ENCODE peak calls at places on chromosomes 11 and 22, in eight cellular contexts. Y is breast epithelium, B is trophoblast cell, O is K562, H is mammary epithelial cell, T is neural progenitor cell, G is suprapubic skin, J is tibial nerve. W is an unnamed sample. For H3K4me1, the result is how much of the 10 kb centered on the place peaks cover.

GRCh38 chr11:92204731-92205130 is 19.9 kb upstream of the FAT3 start:
- DNase-seq in J (no peak), Y (no peak), T (no peak), G (no peak), B (no peak), O (no peak), H (no peak), W (no peak)

GRCh38 chr11:47494996-47495855 is 46.3 kb upstream of the RAPSN start:
- DNase-seq in H (no peak), O (no peak), G (no peak), Y (no peak), J (no peak), T (no peak), B (no peak), W (no peak)

GRCh38 chr11:76513654-76514034 is 68.8 kb downstream of the EMSY start:
- DNase-seq in Y (no peak), B (no peak), G (no peak), J (no peak), O (no peak), H (no peak), T (no peak), W (no peak)

GRCh38 chr22:20464096-20464614 is 26.5 kb upstream of the SCARF2 start:
- DNase-seq in B (no peak), G (no peak), J (no peak), Y (no peak), H (no peak), T (no peak), O (no peak), W (no peak)

GRCh38 chr11:64007160-64007628 is 21.0 kb downstream of the OTUB1 start:
- DNase-seq in Y (no peak), J (no peak), H (peak), T (peak), O (peak), G (no peak), B (peak), W (no peak)

GRCh38 chr11:61542024-61542461 is 33.5 kb downstream of the LRRC10B start:
- DNase-seq in B (no peak), T (no peak), J (no peak), O (no peak), Y (no peak), H (no peak), G (no peak), W (no peak)

GRCh38 chr22:41517172-41518047 is 26.9 kb downstream of the POLR3H start:
- DNase-seq in O (peak), H (peak), B (peak), J (peak), Y (peak), T (peak), G (no peak), W (no peak)

GRCh38 chr22:49660321-49660720 is 167.4 kb downstream of the BRD1 start:
- DNase-seq in B (no peak), Y (no peak), T (no peak), H (no peak), O (no peak), G (peak), J (no peak), W (no peak)

GRCh38 chr11:134862796-134863195 is 450.8 kb upstream of the B3GAT1 start:
- DNase-seq in O (no peak), Y (no peak), T (no peak), H (no peak), B (no peak), J (no peak), G (no peak), W (no peak)

GRCh38 chr22:42560781-42561180 is 7.0 kb downstream of the SERHL2 start:
- DNase-seq in B (peak), H (no peak), G (no peak), O (peak), Y (no peak), J (no peak), T (peak), W (no peak)

GRCh38 chr11:94638278-94638901 is 71.2 kb downstream of the PIWIL4 start:
- DNase-seq in J (no peak), Y (no peak), B (peak), T (no peak), H (no peak), G (no peak), O (no peak), W (no peak)

GRCh38 chr11:58770627-58771457 is 39.1 kb upstream of the GLYAT start:
- DNase-seq in B (peak), O (peak), Y (no peak), T (no peak), G (no peak), H (peak), J (no peak), W (no peak)

GRCh38 chr22:42938976-42939375 is 76.0 kb downstream of the PACSIN2 start:
- DNase-seq in B (no peak), G (peak), Y (peak), O (no peak), H (peak), T (no peak), J (no peak), W (no peak)

GRCh38 chr11:46976182-46976854 is 39.8 kb downstream of the CSTPP1 start:
- DNase-seq in H (no peak), G (no peak), B (no peak), Y (no peak), O (no peak), T (no peak), J (no peak), W (no peak)

GRCh38 chr11:22859756-22860155 is 518 bp downstream of the CCDC179 start:
- DNase-seq in T (no peak), O (no peak), B (no peak), Y (no peak), H (no peak), G (no peak), J (no peak), W (no peak)

GRCh38 chr11:18111005-18111404 is 5.1 kb upstream of the SAAL1 start:
- DNase-seq in H (no peak), J (no peak), O (no peak), B (no peak), G (no peak), Y (no peak), T (peak), W (no peak)

GRCh38 chr11:130449996-130450419 is 1.6 kb downstream of the ADAMTS15 start:
- DNase-seq in B (peak), H (no peak), G (peak), O (peak), J (peak), T (peak), Y (peak), W (no peak)

GRCh38 chr22:37242395-37242918 is 1.6 kb downstream of the RAC2 start:
- DNase-seq in O (peak), H (peak), Y (peak), T (no peak), B (peak), G (peak), J (no peak), W (peak)

GRCh38 chr22:45425531-45426265 is 12.2 kb downstream of the RIBC2 start:
- DNase-seq in J (no peak), H (no peak), G (peak), B (no peak), T (no peak), O (no peak), Y (no peak), W (no peak)

GRCh38 chr22:18156878-18157713 is 7.1 kb downstream of the USP18 start:
- DNase-seq in Y (peak), B (peak), H (peak), T (peak), J (peak), G (no peak), O (peak), W (no peak)

GRCh38 chr11:14932447-14932846 is 39.7 kb downstream of the CALCA start:
- DNase-seq in Y (no peak), G (no peak), B (no peak), O (no peak), T (no peak), J (no peak), H (no peak), W (no peak)

GRCh38 chr11:62438641-62439040 is 19.8 kb downstream of the SCGB1A1 start:
- DNase-seq in T (no peak), B (no peak), H (no peak), O (no peak), Y (no peak), J (no peak), G (no peak), W (no peak)

GRCh38 chr11:66189031-66189745 is 79.3 kb upstream of the RAB1B start:
- DNase-seq in T (no peak), Y (no peak), B (no peak), O (no peak), J (no peak), H (no peak), G (no peak), W (no peak)

GRCh38 chr11:47991266-47991830 is 11.0 kb downstream of the PTPRJ start:
- DNase-seq in T (peak), J (no peak), G (no peak), B (no peak), Y (peak), H (peak), O (no peak), W (no peak)

GRCh38 chr11:118914178-118914918 is 11.4 kb downstream of the BCL9L start:
- DNase-seq in G (no peak), Y (peak), T (peak), O (no peak), J (no peak), B (no peak), H (peak), W (no peak)

GRCh38 chr11:118911880-118912741 is 13.6 kb downstream of the BCL9L start:
- DNase-seq in G (peak), H (peak), Y (peak), J (peak), B (peak), O (peak), T (peak), W (no peak)

GRCh38 chr11:118911113-118911879 is 14.4 kb downstream of the BCL9L start:
- DNase-seq in Y (no peak), B (peak), G (peak), H (peak), J (no peak), O (peak), T (peak), W (no peak)

GRCh38 chr11:118913411-118914125 is 12.2 kb downstream of the BCL9L start:
- DNase-seq in Y (no peak), O (no peak), T (peak), G (no peak), B (no peak), J (no peak), H (peak), W (no peak)

DNA sequence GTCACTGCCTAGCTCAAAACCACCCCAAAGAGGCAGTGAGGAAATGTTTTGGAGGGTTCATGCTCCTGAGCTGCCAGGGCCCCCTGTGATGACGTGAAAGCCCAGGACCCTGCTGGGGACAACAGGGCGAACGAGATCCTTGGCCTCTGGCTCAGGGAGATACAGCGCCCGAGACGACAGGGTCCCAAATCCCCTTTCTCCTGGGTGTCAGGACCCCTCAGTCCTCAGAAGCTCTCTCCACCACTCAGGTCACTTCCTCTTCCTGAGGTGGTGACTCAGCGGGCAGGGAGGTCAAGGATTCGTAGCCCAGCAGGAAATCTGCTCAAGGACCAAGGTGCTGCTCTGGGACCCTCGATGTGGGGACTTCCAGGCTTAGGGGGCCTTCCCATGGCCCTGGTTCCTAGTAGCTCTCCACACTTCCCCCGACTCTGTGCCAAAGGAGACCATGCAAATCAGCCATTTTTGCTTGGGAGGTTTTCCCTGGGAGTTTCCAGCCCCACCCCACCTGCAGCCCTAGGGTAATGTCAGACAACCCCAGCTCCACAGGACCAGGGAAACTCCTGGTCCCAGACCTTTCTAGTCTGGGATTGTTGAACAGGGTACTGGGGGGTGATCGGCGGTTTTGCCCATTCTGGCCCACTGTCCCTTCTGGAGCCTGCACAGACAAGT is 12.8 kb downstream of the BCL9L start:
- DNase-seq in H (peak), O (no peak), T (no peak), J (no peak), Y (no peak), G (no peak), B (peak), W (no peak)
- H3K4me1 ChIP-seq in H (half or more), O (half or more), T (half or more), J (half or more), Y (half or more), G (half or more), B (half or more), W (half or more)

DNA sequence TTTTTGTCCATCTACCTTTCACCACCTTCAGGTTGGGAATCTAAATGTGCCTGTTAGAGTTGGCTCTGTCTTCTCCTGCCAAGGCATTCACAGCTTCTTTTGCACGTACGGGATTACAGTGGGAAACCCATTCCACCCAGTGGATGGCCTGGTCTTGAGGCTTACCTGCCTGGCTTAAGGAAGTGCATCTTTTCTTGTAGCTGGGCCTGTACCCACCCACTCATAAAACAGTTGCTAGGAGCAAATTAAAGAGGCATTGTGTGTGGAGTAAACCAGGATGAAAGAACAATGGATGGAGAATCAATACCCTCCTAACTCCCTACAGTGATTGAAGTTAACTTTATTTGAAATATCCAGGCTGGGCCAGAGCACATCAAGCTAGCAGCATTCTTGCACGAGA is 71.6 kb downstream of the TEAD1 start:
- DNase-seq in B (no peak), Y (no peak), T (peak), J (no peak), G (no peak), O (no peak), H (no peak), W (no peak)
- H3K27ac ChIP-seq in B (no peak), Y (no peak), T (peak), J (no peak), G (no peak), O (no peak), H (no peak), W (no peak)

DNA sequence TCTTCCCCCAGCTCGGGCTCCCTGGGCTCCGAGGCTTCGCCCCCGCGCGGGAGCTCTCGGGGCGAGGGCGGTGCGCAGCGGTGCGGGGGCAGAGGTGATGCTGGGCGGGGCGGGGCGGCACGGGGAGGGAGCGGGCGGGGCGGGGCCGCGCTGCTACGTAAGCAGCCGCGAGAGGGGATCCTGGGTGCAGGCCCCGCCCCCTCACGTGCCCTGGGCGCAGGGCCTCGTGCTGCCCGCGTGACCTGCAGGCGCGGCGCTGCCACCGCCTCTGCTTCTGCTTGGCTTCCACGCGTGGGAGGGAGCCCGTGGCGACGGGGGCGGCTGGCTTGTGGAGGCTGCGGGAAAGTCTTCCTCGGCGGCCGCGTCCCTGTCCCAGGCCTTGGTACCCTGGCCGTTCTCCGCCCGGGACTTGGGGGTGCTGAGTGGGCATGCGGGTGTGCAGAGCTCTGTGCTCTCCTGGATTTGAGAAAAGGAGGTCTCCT is 132.6 kb upstream of the HSD17B12 start:
- DNase-seq in H (no peak), O (peak), J (no peak), B (no peak), G (no peak), Y (no peak), T (peak), W (no peak)
- H3K4me3 ChIP-seq in H (peak), O (no peak), J (peak), B (no peak), G (peak), Y (peak), T (peak), W (no peak)

GRCh38 chr11:1854132-1854948 is 1.5 kb downstream of the LSP1 start:
- DNase-seq in B (no peak), G (no peak), O (no peak), T (no peak), Y (no peak), J (no peak), H (no peak), W (no peak)

GRCh38 chr11:1856306-1857005 is 3.6 kb downstream of the LSP1 start:
- DNase-seq in J (no peak), G (no peak), Y (no peak), H (no peak), O (no peak), B (no peak), T (no peak), W (no peak)

GRCh38 chr11:1857064-1857463 is 4.2 kb downstream of the LSP1 start:
- DNase-seq in B (no peak), Y (no peak), O (no peak), J (no peak), H (no peak), G (no peak), T (no peak), W (no peak)

GRCh38 chr11:1854949-1855885 is 2.3 kb downstream of the LSP1 start:
- DNase-seq in O (peak), Y (no peak), J (no peak), B (no peak), T (no peak), H (no peak), G (no peak), W (no peak)

DNA sequence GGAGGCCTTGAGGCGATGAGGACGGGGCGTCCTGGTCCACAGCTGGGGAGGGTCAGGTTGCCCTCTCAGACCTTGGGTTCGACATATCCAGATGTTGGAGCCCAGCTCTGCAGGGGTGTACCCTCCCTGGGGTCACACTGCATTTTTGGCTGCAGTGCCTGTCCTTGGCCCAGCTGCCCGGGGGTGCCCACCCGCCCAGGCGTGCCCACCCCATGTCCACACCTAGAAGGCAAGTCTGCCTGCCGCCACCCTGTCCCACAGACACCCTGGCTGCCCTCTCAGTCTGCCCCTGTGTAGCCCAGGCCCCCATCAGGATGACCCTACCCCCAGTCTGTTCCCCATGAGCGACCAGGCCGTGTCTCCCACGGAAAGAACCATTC is 3.0 kb downstream of the LSP1 start:
- DNase-seq in J (no peak), Y (no peak), O (no peak), G (no peak), H (no peak), T (no peak), B (no peak), W (no peak)
- H3K4me1 ChIP-seq in J (under half), Y (under half), O (under half), G (under half), H (under half), T (under half), B (under half), W (under half)

GRCh38 chr11:128456566-128457268 is 130.6 kb downstream of the ETS1 start:
- DNase-seq in G (no peak), T (no peak), O (no peak), J (no peak), H (no peak), B (no peak), Y (no peak), W (no peak)
- H3K27ac ChIP-seq in G (no peak), T (no peak), O (no peak), J (peak), H (no peak), B (peak), Y (peak), W (peak)

W was measured in esophagus squamous epithelium.